ENCODE peak calls at places on chromosomes 7 and 10, in ten cellular contexts. One of them, this sample, is unnamed.

GRCh38 chr7:138981332-138982203 is at the start of gene KIAA1549:
- DNase-seq in GM13977: peak
- DNase-seq in Peyer's patch: peak
- DNase-seq in fibroblast of mammary gland: peak
- DNase-seq in epithelial cell of esophagus: peak
- DNase-seq in astrocyte: peak
- DNase-seq in ascending aorta: peak
- DNase-seq in activated CD8-positive, alpha-beta T cell treated with anti-CD3 and anti-CD28 coated beads for 36 hours: peak
- DNase-seq in uterus: peak
- DNase-seq in GM23338: peak
- DNase-seq in this sample: peak

GRCh38 chr7:117413160-117413559 is 14.1 kb downstream of the ASZ1 start:
- DNase-seq in GM13977: no peak
- DNase-seq in Peyer's patch: no peak
- DNase-seq in fibroblast of mammary gland: no peak
- DNase-seq in epithelial cell of esophagus: no peak
- DNase-seq in astrocyte: no peak
- DNase-seq in ascending aorta: no peak
- DNase-seq in activated CD8-positive, alpha-beta T cell treated with anti-CD3 and anti-CD28 coated beads for 36 hours: no peak
- DNase-seq in uterus: no peak
- DNase-seq in GM23338: no peak
- DNase-seq in this sample: no peak

GRCh38 chr7:140080919-140081318 is 18.2 kb upstream of the PARP12 start:
- DNase-seq in GM13977: no peak
- DNase-seq in Peyer's patch: no peak
- DNase-seq in fibroblast of mammary gland: no peak
- DNase-seq in epithelial cell of esophagus: peak
- DNase-seq in astrocyte: no peak
- DNase-seq in ascending aorta: no peak
- DNase-seq in activated CD8-positive, alpha-beta T cell treated with anti-CD3 and anti-CD28 coated beads for 36 hours: no peak
- DNase-seq in uterus: no peak
- DNase-seq in GM23338: no peak
- DNase-seq in this sample: no peak

GRCh38 chr7:37527109-37527508 is 78.4 kb upstream of the ELMO1 start:
- DNase-seq in GM13977: no peak
- DNase-seq in Peyer's patch: no peak
- DNase-seq in fibroblast of mammary gland: no peak
- DNase-seq in epithelial cell of esophagus: no peak
- DNase-seq in astrocyte: no peak
- DNase-seq in ascending aorta: no peak
- DNase-seq in activated CD8-positive, alpha-beta T cell treated with anti-CD3 and anti-CD28 coated beads for 36 hours: no peak
- DNase-seq in uterus: no peak
- DNase-seq in GM23338: no peak
- DNase-seq in this sample: no peak

GRCh38 chr10:124035928-124036558 is 57.4 kb downstream of the CHST15 start:
- DNase-seq in GM13977: peak
- DNase-seq in Peyer's patch: peak
- DNase-seq in fibroblast of mammary gland: no peak
- DNase-seq in epithelial cell of esophagus: no peak
- DNase-seq in astrocyte: no peak
- DNase-seq in ascending aorta: no peak
- DNase-seq in activated CD8-positive, alpha-beta T cell treated with anti-CD3 and anti-CD28 coated beads for 36 hours: peak
- DNase-seq in uterus: peak
- DNase-seq in GM23338: no peak
- DNase-seq in this sample: no peak

GRCh38 chr7:11702938-11703337 is 129.1 kb downstream of the THSD7A start:
- DNase-seq in GM13977: no peak
- DNase-seq in Peyer's patch: no peak
- DNase-seq in fibroblast of mammary gland: no peak
- DNase-seq in epithelial cell of esophagus: no peak
- DNase-seq in astrocyte: no peak
- DNase-seq in ascending aorta: no peak
- DNase-seq in activated CD8-positive, alpha-beta T cell treated with anti-CD3 and anti-CD28 coated beads for 36 hours: no peak
- DNase-seq in uterus: peak
- DNase-seq in GM23338: no peak
- DNase-seq in this sample: no peak

GRCh38 chr10:21249435-21249834 is 276.0 kb downstream of the SKIDA1 start:
- DNase-seq in GM13977: no peak
- DNase-seq in Peyer's patch: no peak
- DNase-seq in fibroblast of mammary gland: no peak
- DNase-seq in epithelial cell of esophagus: no peak
- DNase-seq in astrocyte: no peak
- DNase-seq in ascending aorta: no peak
- DNase-seq in activated CD8-positive, alpha-beta T cell treated with anti-CD3 and anti-CD28 coated beads for 36 hours: no peak
- DNase-seq in uterus: no peak
- DNase-seq in GM23338: no peak
- DNase-seq in this sample: no peak

GRCh38 chr10:116270691-116271592 is 2.1 kb downstream of the GFRA1 start:
- DNase-seq in GM13977: peak
- DNase-seq in Peyer's patch: no peak
- DNase-seq in fibroblast of mammary gland: no peak
- DNase-seq in epithelial cell of esophagus: no peak
- DNase-seq in astrocyte: no peak
- DNase-seq in ascending aorta: no peak
- DNase-seq in activated CD8-positive, alpha-beta T cell treated with anti-CD3 and anti-CD28 coated beads for 36 hours: no peak
- DNase-seq in uterus: no peak
- DNase-seq in GM23338: peak
- DNase-seq in this sample: no peak

GRCh38 chr7:20409961-20410360 is 79.3 kb downstream of the ITGB8 start:
- DNase-seq in GM13977: no peak
- DNase-seq in Peyer's patch: no peak
- DNase-seq in fibroblast of mammary gland: no peak
- DNase-seq in epithelial cell of esophagus: peak
- DNase-seq in astrocyte: no peak
- DNase-seq in ascending aorta: no peak
- DNase-seq in activated CD8-positive, alpha-beta T cell treated with anti-CD3 and anti-CD28 coated beads for 36 hours: no peak
- DNase-seq in uterus: no peak
- DNase-seq in GM23338: no peak
- DNase-seq in this sample: no peak

GRCh38 chr10:30441974-30442606 is 8.1 kb downstream of the MAP3K8 start:
- DNase-seq in GM13977: no peak
- DNase-seq in Peyer's patch: no peak
- DNase-seq in fibroblast of mammary gland: peak
- DNase-seq in epithelial cell of esophagus: no peak
- DNase-seq in astrocyte: no peak
- DNase-seq in ascending aorta: no peak
- DNase-seq in activated CD8-positive, alpha-beta T cell treated with anti-CD3 and anti-CD28 coated beads for 36 hours: no peak
- DNase-seq in uterus: no peak
- DNase-seq in GM23338: no peak
- DNase-seq in this sample: no peak

GRCh38 chr7:111029574-111030357 is 61.2 kb upstream of the LRRN3 start:
- DNase-seq in GM13977: peak
- DNase-seq in Peyer's patch: no peak
- DNase-seq in fibroblast of mammary gland: peak
- DNase-seq in epithelial cell of esophagus: peak
- DNase-seq in astrocyte: peak
- DNase-seq in ascending aorta: no peak
- DNase-seq in activated CD8-positive, alpha-beta T cell treated with anti-CD3 and anti-CD28 coated beads for 36 hours: peak
- DNase-seq in uterus: no peak
- DNase-seq in GM23338: no peak
- DNase-seq in this sample: peak

GRCh38 chr10:110206988-110207804 is at the start of gene MXI1:
- DNase-seq in GM13977: peak
- DNase-seq in Peyer's patch: peak
- DNase-seq in fibroblast of mammary gland: peak
- DNase-seq in epithelial cell of esophagus: peak
- DNase-seq in astrocyte: peak
- DNase-seq in ascending aorta: peak
- DNase-seq in activated CD8-positive, alpha-beta T cell treated with anti-CD3 and anti-CD28 coated beads for 36 hours: peak
- DNase-seq in uterus: peak
- DNase-seq in GM23338: peak
- DNase-seq in this sample: peak

GRCh38 chr10:110209399-110209925 is 2.1 kb downstream of the MXI1 start:
- DNase-seq in GM13977: peak
- DNase-seq in Peyer's patch: peak
- DNase-seq in fibroblast of mammary gland: peak
- DNase-seq in epithelial cell of esophagus: peak
- DNase-seq in astrocyte: peak
- DNase-seq in ascending aorta: peak
- DNase-seq in activated CD8-positive, alpha-beta T cell treated with anti-CD3 and anti-CD28 coated beads for 36 hours: peak
- DNase-seq in uterus: peak
- DNase-seq in GM23338: peak
- DNase-seq in this sample: peak

GRCh38 chr10:110207805-110208613 is 604 bp downstream of the MXI1 start:
- DNase-seq in GM13977: peak
- DNase-seq in Peyer's patch: peak
- DNase-seq in fibroblast of mammary gland: peak
- DNase-seq in epithelial cell of esophagus: peak
- DNase-seq in astrocyte: no peak
- DNase-seq in ascending aorta: peak
- DNase-seq in activated CD8-positive, alpha-beta T cell treated with anti-CD3 and anti-CD28 coated beads for 36 hours: peak
- DNase-seq in uterus: peak
- DNase-seq in GM23338: peak
- DNase-seq in this sample: peak

GRCh38 chr10:110209926-110210662 is 2.7 kb downstream of the MXI1 start:
- DNase-seq in GM13977: peak
- DNase-seq in Peyer's patch: peak
- DNase-seq in fibroblast of mammary gland: peak
- DNase-seq in epithelial cell of esophagus: peak
- DNase-seq in astrocyte: no peak
- DNase-seq in ascending aorta: peak
- DNase-seq in activated CD8-positive, alpha-beta T cell treated with anti-CD3 and anti-CD28 coated beads for 36 hours: no peak
- DNase-seq in uterus: peak
- DNase-seq in GM23338: peak
- DNase-seq in this sample: peak

DNA sequence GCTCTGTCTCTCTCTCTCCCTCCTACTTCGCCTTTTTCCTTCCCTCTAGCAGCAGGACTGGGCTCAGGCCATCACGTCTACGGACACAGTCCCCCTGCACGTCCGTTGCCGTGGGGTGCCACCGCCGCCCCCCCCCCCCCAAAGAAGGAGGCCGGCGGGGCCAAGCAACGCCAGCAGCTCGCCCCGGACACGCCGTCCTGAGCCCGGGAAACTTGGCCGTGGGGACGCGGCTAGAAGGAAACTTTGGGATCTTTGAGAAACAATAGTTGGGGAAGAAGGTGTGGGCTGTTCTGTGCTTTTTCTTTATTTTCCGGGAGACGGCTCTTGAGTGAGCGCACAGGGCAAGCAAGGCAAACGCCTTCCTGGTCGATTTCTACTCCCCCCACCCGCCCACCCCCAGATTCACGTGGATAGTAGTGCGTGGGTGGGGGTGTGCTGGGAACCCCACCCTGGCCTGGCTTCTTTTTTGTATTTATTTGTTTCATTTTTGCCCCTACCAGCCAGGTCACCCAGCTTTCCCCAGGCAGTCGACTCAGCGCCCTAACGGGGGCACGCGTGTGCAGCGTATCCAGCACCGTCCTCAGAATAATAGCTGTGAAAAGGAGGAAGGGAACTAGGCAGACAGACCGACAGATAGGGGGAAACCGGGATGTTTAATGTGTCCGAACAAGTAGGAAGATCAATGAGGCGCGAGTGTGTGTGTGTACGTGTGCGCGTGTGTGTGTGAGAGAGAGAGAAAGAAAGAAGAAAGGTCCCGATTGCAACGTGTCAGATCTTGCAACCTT is 1.4 kb downstream of the MXI1 start:
- DNase-seq in GM13977: peak
- DNase-seq in Peyer's patch: peak
- DNase-seq in fibroblast of mammary gland: peak
- DNase-seq in epithelial cell of esophagus: peak
- DNase-seq in astrocyte: no peak
- DNase-seq in ascending aorta: peak
- DNase-seq in activated CD8-positive, alpha-beta T cell treated with anti-CD3 and anti-CD28 coated beads for 36 hours: no peak
- DNase-seq in uterus: peak
- DNase-seq in GM23338: no peak
- DNase-seq in this sample: peak
- TF ChIP-seq CTCF in GM13977: peak
- TF ChIP-seq CTCF in Peyer's patch: no peak
- TF ChIP-seq CTCF in fibroblast of mammary gland: peak
- TF ChIP-seq CTCF in epithelial cell of esophagus: no peak
- TF ChIP-seq CTCF in astrocyte: peak
- TF ChIP-seq CTCF in ascending aorta: peak
- TF ChIP-seq CTCF in activated CD8-positive, alpha-beta T cell treated with anti-CD3 and anti-CD28 coated beads for 36 hours: no peak
- TF ChIP-seq CTCF in uterus: no peak
- TF ChIP-seq CTCF in GM23338: peak
- TF ChIP-seq CTCF in this sample: no peak

DNA sequence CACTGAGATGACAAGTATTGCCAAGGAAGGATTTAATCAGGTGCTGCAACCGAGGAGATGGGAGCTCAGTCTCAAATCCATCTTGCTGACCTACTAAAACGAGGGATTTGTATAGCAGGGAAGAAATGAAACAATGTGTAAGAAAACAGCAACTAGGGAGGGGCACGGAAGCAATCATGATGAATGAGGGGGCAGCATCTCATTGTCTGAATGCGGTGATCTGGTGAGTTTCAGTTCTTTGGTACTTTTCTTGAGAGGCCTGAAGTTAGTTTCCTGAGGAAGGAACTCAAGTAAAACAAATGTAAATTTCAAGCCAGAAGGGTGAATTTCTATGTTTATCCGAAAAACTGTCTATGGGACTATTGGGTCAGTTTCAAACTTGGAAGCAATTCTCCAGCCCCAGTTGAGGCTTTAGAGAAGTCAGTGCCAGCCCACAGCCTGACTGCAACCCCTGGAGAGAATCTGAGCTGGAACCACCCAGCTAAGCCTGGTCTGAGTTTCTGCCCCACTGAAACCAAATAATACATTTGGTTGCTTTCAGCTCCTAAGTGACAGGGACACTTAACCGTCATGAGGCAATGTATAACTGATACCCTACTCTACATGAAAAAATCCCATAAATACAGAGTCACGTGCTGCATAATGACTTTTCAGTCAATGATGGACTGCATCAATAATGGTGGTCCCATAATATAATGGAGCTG is 45.8 kb upstream of the TNS3 start:
- DNase-seq in GM13977: peak
- DNase-seq in Peyer's patch: peak
- DNase-seq in fibroblast of mammary gland: no peak
- DNase-seq in epithelial cell of esophagus: no peak
- DNase-seq in astrocyte: no peak
- DNase-seq in ascending aorta: no peak
- DNase-seq in activated CD8-positive, alpha-beta T cell treated with anti-CD3 and anti-CD28 coated beads for 36 hours: no peak
- DNase-seq in uterus: no peak
- DNase-seq in GM23338: no peak
- DNase-seq in this sample: no peak
- TF ChIP-seq CTCF in GM13977: no peak
- TF ChIP-seq CTCF in Peyer's patch: no peak
- TF ChIP-seq CTCF in fibroblast of mammary gland: no peak
- TF ChIP-seq CTCF in epithelial cell of esophagus: no peak
- TF ChIP-seq CTCF in astrocyte: no peak
- TF ChIP-seq CTCF in ascending aorta: no peak
- TF ChIP-seq CTCF in activated CD8-positive, alpha-beta T cell treated with anti-CD3 and anti-CD28 coated beads for 36 hours: no peak
- TF ChIP-seq CTCF in uterus: no peak
- TF ChIP-seq CTCF in GM23338: no peak
- TF ChIP-seq CTCF in this sample: no peak

GRCh38 chr10:112515126-112515525 is 68.1 kb downstream of the VTI1A start:
- DNase-seq in GM13977: no peak
- DNase-seq in Peyer's patch: no peak
- DNase-seq in fibroblast of mammary gland: no peak
- DNase-seq in epithelial cell of esophagus: no peak
- DNase-seq in astrocyte: no peak
- DNase-seq in ascending aorta: no peak
- DNase-seq in activated CD8-positive, alpha-beta T cell treated with anti-CD3 and anti-CD28 coated beads for 36 hours: no peak
- DNase-seq in uterus: no peak
- DNase-seq in GM23338: no peak
- DNase-seq in this sample: no peak
- TF ChIP-seq CTCF in GM13977: no peak
- TF ChIP-seq CTCF in Peyer's patch: no peak
- TF ChIP-seq CTCF in fibroblast of mammary gland: no peak
- TF ChIP-seq CTCF in epithelial cell of esophagus: no peak
- TF ChIP-seq CTCF in astrocyte: no peak
- TF ChIP-seq CTCF in ascending aorta: no peak
- TF ChIP-seq CTCF in activated CD8-positive, alpha-beta T cell treated with anti-CD3 and anti-CD28 coated beads for 36 hours: no peak
- TF ChIP-seq CTCF in uterus: no peak
- TF ChIP-seq CTCF in GM23338: no peak
- TF ChIP-seq CTCF in this sample: no peak

GRCh38 chr10:50552771-50553535 is 70.8 kb downstream of the SGMS1 start:
- DNase-seq in GM13977: no peak
- DNase-seq in Peyer's patch: no peak
- DNase-seq in fibroblast of mammary gland: peak
- DNase-seq in epithelial cell of esophagus: peak
- DNase-seq in astrocyte: peak
- DNase-seq in ascending aorta: no peak
- DNase-seq in activated CD8-positive, alpha-beta T cell treated with anti-CD3 and anti-CD28 coated beads for 36 hours: peak
- DNase-seq in uterus: no peak
- DNase-seq in GM23338: peak
- DNase-seq in this sample: peak
- TF ChIP-seq CTCF in GM13977: peak
- TF ChIP-seq CTCF in Peyer's patch: no peak
- TF ChIP-seq CTCF in fibroblast of mammary gland: peak
- TF ChIP-seq CTCF in epithelial cell of esophagus: peak
- TF ChIP-seq CTCF in astrocyte: peak
- TF ChIP-seq CTCF in ascending aorta: no peak
- TF ChIP-seq CTCF in activated CD8-positive, alpha-beta T cell treated with anti-CD3 and anti-CD28 coated beads for 36 hours: peak
- TF ChIP-seq CTCF in uterus: no peak
- TF ChIP-seq CTCF in GM23338: peak
- TF ChIP-seq CTCF in this sample: peak

This sample was measured in MCF 10A.